ENCODE peak calls at places on chromosome 20, in eight cellular contexts. One of them, this sample, is unnamed.

GRCh38 chr20:9286501-9286900 is 217.6 kb downstream of the PLCB4 start:
- DNase-seq in stimulated activated CD4-positive, alpha-beta T cell treated with anti-CD3 and anti-CD28 coated beads, Interleukin-4, amount 100 ng/mL, for 24 hours: no peak
- DNase-seq in A549: no peak
- DNase-seq in NCI-H1092 treated with DMSO at 0.1 percent for 48 hours: no peak
- DNase-seq in activated T-cell treated with anti-CD3 and anti-CD28 coated beads, Interleukin-2, amount 50 U/mL, for 72 hours: no peak
- DNase-seq in retina: no peak
- DNase-seq in AG09319: no peak
- DNase-seq in GM03348: no peak
- DNase-seq in this sample: no peak

GRCh38 chr20:42741906-42742305 is 447.8 kb downstream of the PTPRT start:
- DNase-seq in stimulated activated CD4-positive, alpha-beta T cell treated with anti-CD3 and anti-CD28 coated beads, Interleukin-4, amount 100 ng/mL, for 24 hours: no peak
- DNase-seq in A549: no peak
- DNase-seq in NCI-H1092 treated with DMSO at 0.1 percent for 48 hours: no peak
- DNase-seq in activated T-cell treated with anti-CD3 and anti-CD28 coated beads, Interleukin-2, amount 50 U/mL, for 72 hours: no peak
- DNase-seq in retina: no peak
- DNase-seq in AG09319: no peak
- DNase-seq in GM03348: no peak
- DNase-seq in this sample: no peak

GRCh38 chr20:1934578-1935573 is 39.7 kb downstream of the SIRPA start:
- DNase-seq in stimulated activated CD4-positive, alpha-beta T cell treated with anti-CD3 and anti-CD28 coated beads, Interleukin-4, amount 100 ng/mL, for 24 hours: no peak
- DNase-seq in A549: no peak
- DNase-seq in NCI-H1092 treated with DMSO at 0.1 percent for 48 hours: no peak
- DNase-seq in activated T-cell treated with anti-CD3 and anti-CD28 coated beads, Interleukin-2, amount 50 U/mL, for 72 hours: no peak
- DNase-seq in retina: no peak
- DNase-seq in AG09319: peak
- DNase-seq in GM03348: peak
- DNase-seq in this sample: no peak

GRCh38 chr20:58433029-58433657 is 44.1 kb downstream of the VAPB start:
- DNase-seq in stimulated activated CD4-positive, alpha-beta T cell treated with anti-CD3 and anti-CD28 coated beads, Interleukin-4, amount 100 ng/mL, for 24 hours: no peak
- DNase-seq in A549: no peak
- DNase-seq in NCI-H1092 treated with DMSO at 0.1 percent for 48 hours: no peak
- DNase-seq in activated T-cell treated with anti-CD3 and anti-CD28 coated beads, Interleukin-2, amount 50 U/mL, for 72 hours: no peak
- DNase-seq in retina: no peak
- DNase-seq in AG09319: no peak
- DNase-seq in GM03348: no peak
- DNase-seq in this sample: no peak

GRCh38 chr20:2467412-2467811 is 3.2 kb downstream of the SNRPB start:
- DNase-seq in stimulated activated CD4-positive, alpha-beta T cell treated with anti-CD3 and anti-CD28 coated beads, Interleukin-4, amount 100 ng/mL, for 24 hours: no peak
- DNase-seq in A549: no peak
- DNase-seq in NCI-H1092 treated with DMSO at 0.1 percent for 48 hours: no peak
- DNase-seq in activated T-cell treated with anti-CD3 and anti-CD28 coated beads, Interleukin-2, amount 50 U/mL, for 72 hours: no peak
- DNase-seq in retina: no peak
- DNase-seq in AG09319: no peak
- DNase-seq in GM03348: no peak
- DNase-seq in this sample: no peak

GRCh38 chr20:25321262-25321831 is 69.3 kb downstream of the ABHD12 start:
- DNase-seq in stimulated activated CD4-positive, alpha-beta T cell treated with anti-CD3 and anti-CD28 coated beads, Interleukin-4, amount 100 ng/mL, for 24 hours: no peak
- DNase-seq in A549: no peak
- DNase-seq in NCI-H1092 treated with DMSO at 0.1 percent for 48 hours: no peak
- DNase-seq in activated T-cell treated with anti-CD3 and anti-CD28 coated beads, Interleukin-2, amount 50 U/mL, for 72 hours: no peak
- DNase-seq in retina: no peak
- DNase-seq in AG09319: no peak
- DNase-seq in GM03348: no peak
- DNase-seq in this sample: no peak

GRCh38 chr20:23125625-23126191 is 39.6 kb upstream of the CD93 start:
- DNase-seq in stimulated activated CD4-positive, alpha-beta T cell treated with anti-CD3 and anti-CD28 coated beads, Interleukin-4, amount 100 ng/mL, for 24 hours: no peak
- DNase-seq in A549: no peak
- DNase-seq in NCI-H1092 treated with DMSO at 0.1 percent for 48 hours: no peak
- DNase-seq in activated T-cell treated with anti-CD3 and anti-CD28 coated beads, Interleukin-2, amount 50 U/mL, for 72 hours: no peak
- DNase-seq in retina: no peak
- DNase-seq in AG09319: no peak
- DNase-seq in GM03348: peak
- DNase-seq in this sample: peak

GRCh38 chr20:62367136-62367482 is at the start of gene LAMA5:
- DNase-seq in stimulated activated CD4-positive, alpha-beta T cell treated with anti-CD3 and anti-CD28 coated beads, Interleukin-4, amount 100 ng/mL, for 24 hours: no peak
- DNase-seq in A549: no peak
- DNase-seq in NCI-H1092 treated with DMSO at 0.1 percent for 48 hours: no peak
- DNase-seq in activated T-cell treated with anti-CD3 and anti-CD28 coated beads, Interleukin-2, amount 50 U/mL, for 72 hours: no peak
- DNase-seq in retina: no peak
- DNase-seq in AG09319: no peak
- DNase-seq in GM03348: peak
- DNase-seq in this sample: peak

GRCh38 chr20:59948828-59949720 is 8.9 kb downstream of the FAM217B start:
- DNase-seq in stimulated activated CD4-positive, alpha-beta T cell treated with anti-CD3 and anti-CD28 coated beads, Interleukin-4, amount 100 ng/mL, for 24 hours: peak
- DNase-seq in A549: no peak
- DNase-seq in NCI-H1092 treated with DMSO at 0.1 percent for 48 hours: peak
- DNase-seq in activated T-cell treated with anti-CD3 and anti-CD28 coated beads, Interleukin-2, amount 50 U/mL, for 72 hours: peak
- DNase-seq in retina: peak
- DNase-seq in AG09319: no peak
- DNase-seq in GM03348: peak
- DNase-seq in this sample: peak

GRCh38 chr20:25274481-25274880 is 26.6 kb downstream of the PYGB start:
- DNase-seq in stimulated activated CD4-positive, alpha-beta T cell treated with anti-CD3 and anti-CD28 coated beads, Interleukin-4, amount 100 ng/mL, for 24 hours: no peak
- DNase-seq in A549: no peak
- DNase-seq in NCI-H1092 treated with DMSO at 0.1 percent for 48 hours: no peak
- DNase-seq in activated T-cell treated with anti-CD3 and anti-CD28 coated beads, Interleukin-2, amount 50 U/mL, for 72 hours: no peak
- DNase-seq in retina: no peak
- DNase-seq in AG09319: no peak
- DNase-seq in GM03348: no peak
- DNase-seq in this sample: no peak

GRCh38 chr20:21653628-21654027 is 51.8 kb upstream of the PAX1 start:
- DNase-seq in stimulated activated CD4-positive, alpha-beta T cell treated with anti-CD3 and anti-CD28 coated beads, Interleukin-4, amount 100 ng/mL, for 24 hours: no peak
- DNase-seq in A549: no peak
- DNase-seq in NCI-H1092 treated with DMSO at 0.1 percent for 48 hours: no peak
- DNase-seq in activated T-cell treated with anti-CD3 and anti-CD28 coated beads, Interleukin-2, amount 50 U/mL, for 72 hours: no peak
- DNase-seq in retina: no peak
- DNase-seq in AG09319: no peak
- DNase-seq in GM03348: no peak
- DNase-seq in this sample: no peak

GRCh38 chr20:51184289-51184688 is 161.4 kb upstream of the KCNG1 start:
- DNase-seq in stimulated activated CD4-positive, alpha-beta T cell treated with anti-CD3 and anti-CD28 coated beads, Interleukin-4, amount 100 ng/mL, for 24 hours: no peak
- DNase-seq in A549: no peak
- DNase-seq in NCI-H1092 treated with DMSO at 0.1 percent for 48 hours: no peak
- DNase-seq in activated T-cell treated with anti-CD3 and anti-CD28 coated beads, Interleukin-2, amount 50 U/mL, for 72 hours: no peak
- DNase-seq in retina: no peak
- DNase-seq in AG09319: no peak
- DNase-seq in GM03348: no peak
- DNase-seq in this sample: no peak